ENCODE peak calls at places on chromosomes 16 and 17, in ten cellular contexts. A is dorsolateral prefrontal cortex; E is NCI-H510A; I is HTR-8/SVneo; Q is stimulated activated effector memory CD8-positive, alpha-beta T cell treated with anti-CD3 and anti-CD28 coated beads, Interleukin-12 subunit alpha, Interleukin-12 subunit beta, amount 100 ng/mL, for 72 hours; G is colonic mucosa; D is NCI-H2171 treated with DMSO at 0.1 percent for 48 hours; S is left ventricle myocardium inferior; F is NCI-H1436; Z is Peyer's patch. B is an unnamed sample.
A peak's percentile ranks its signal among the peaks of the same experiment; 100 is the strongest.

GRCh38 chr16:66933776-66934137 is 445 bp downstream of the CIAO2B start:
- DNase-seq in D (no peak), A (no peak), Q (no peak), G (no peak), I (peak; percentile 37), E (no peak), S (no peak), Z (no peak), F (no peak), B (no peak)

GRCh38 chr17:3647769-3648540 is 11.4 kb downstream of the CTNS start:
- DNase-seq in I (no peak), S (peak; percentile 52), G (peak; percentile 51), F (peak; percentile 68), Q (no peak), Z (peak; percentile 72), A (peak; percentile 82), E (no peak), D (peak; percentile 15), B (peak; percentile 8)

GRCh38 chr16:71846443-71846842 is 667 bp downstream of the ATXN1L start:
- DNase-seq in S (no peak), I (no peak), E (no peak), F (no peak), Z (no peak), Q (no peak), A (no peak), D (no peak), G (no peak), B (no peak)

GRCh38 chr17:60510723-60511122 is 15.3 kb downstream of the APPBP2 start:
- DNase-seq in D (no peak), I (no peak), F (no peak), G (no peak), S (no peak), E (no peak), A (no peak), Z (no peak), Q (no peak), B (no peak)

GRCh38 chr16:14338969-14339368 is 267.9 kb downstream of the MRTFB start:
- DNase-seq in E (no peak), S (no peak), D (no peak), Q (no peak), I (no peak), G (no peak), Z (no peak), A (no peak), F (no peak), B (no peak)

GRCh38 chr17:80070375-80071115 is 30.8 kb upstream of the GAA start:
- DNase-seq in D (no peak), I (no peak), Z (no peak), G (no peak), E (no peak), A (no peak), S (no peak), Q (no peak), F (no peak), B (no peak)

GRCh38 chr16:31200821-31201510 is 1.6 kb downstream of the PYCARD start:
- DNase-seq in Q (no peak), I (no peak), S (no peak), D (no peak), F (no peak), A (no peak), G (peak; percentile 68), E (no peak), Z (peak; percentile 58), B (no peak)

GRCh38 chr16:81238296-81239011 is at the start of gene BCO1:
- DNase-seq in S (no peak), Q (no peak), Z (peak; percentile 48), F (no peak), D (peak; percentile 95), E (no peak), A (no peak), G (peak; percentile 55), I (peak; percentile 32), B (no peak)

GRCh38 chr17:57114085-57114673 is 29.1 kb downstream of the AKAP1 start:
- DNase-seq in I (peak; percentile 69), E (no peak), S (peak; percentile 56), D (no peak), Q (peak; percentile 67), A (no peak), F (peak; percentile 53), Z (peak; percentile 86), G (peak; percentile 66), B (no peak)

GRCh38 chr16:13291934-13292333 is 390.5 kb downstream of the SHISA9 start:
- DNase-seq in I (no peak), Z (no peak), F (no peak), A (no peak), Q (no peak), E (no peak), G (no peak), D (no peak), S (no peak), B (no peak)

GRCh38 chr16:15055141-15056053 is 477 bp downstream of the NTAN1 start:
- DNase-seq in S (no peak), F (no peak), Z (peak; percentile 85), Q (no peak), D (peak; percentile 55), E (no peak), G (peak; percentile 60), I (no peak), A (no peak), B (no peak)

GRCh38 chr17:81731271-81731670 is 19.2 kb downstream of the SLC25A10 start:
- DNase-seq in F (no peak), Q (no peak), E (no peak), S (no peak), Z (no peak), G (no peak), I (no peak), D (peak; percentile 72), A (no peak), B (no peak)

GRCh38 chr17:11324846-11325420 is 83.9 kb downstream of the SHISA6 start:
- DNase-seq in D (no peak), F (no peak), I (no peak), E (no peak), A (no peak), S (no peak), G (no peak), Q (no peak), Z (peak; percentile 10), B (no peak)

GRCh38 chr17:81287155-81287554 is 8.0 kb downstream of the SLC38A10 start:
- DNase-seq in D (no peak), G (no peak), A (no peak), S (no peak), I (no peak), Q (no peak), F (no peak), Z (no peak), E (no peak), B (no peak)

GRCh38 chr16:87410958-87411357 is 18.8 kb downstream of the MAP1LC3B start:
- DNase-seq in A (no peak), I (no peak), G (no peak), F (no peak), Q (no peak), D (no peak), S (peak; percentile 4), Z (no peak), E (no peak), B (no peak)

GRCh38 chr17:7184091-7184488 is 4.9 kb upstream of the ASGR1 start:
- DNase-seq in A (no peak), D (no peak), G (peak; percentile 82), F (no peak), Z (peak; percentile 71), E (no peak), I (no peak), S (no peak), Q (no peak), B (no peak)

GRCh38 chr17:73765824-73766563 is 121.7 kb upstream of the SDK2 start:
- DNase-seq in G (no peak), S (peak; percentile 30), A (no peak), Z (no peak), F (peak; percentile 100), Q (no peak), I (no peak), E (peak; percentile 78), D (peak; percentile 66), B (no peak)

GRCh38 chr16:13798211-13798610 is 121.7 kb upstream of the ERCC4 start:
- DNase-seq in F (no peak), Q (no peak), Z (no peak), E (no peak), G (no peak), S (no peak), D (no peak), I (no peak), A (no peak), B (no peak)

GRCh38 chr16:9112166-9112843 is 20.9 kb downstream of the HAPSTR1 start:
- DNase-seq in A (no peak), F (no peak), D (no peak), Z (peak; percentile 50), E (no peak), Q (no peak), G (no peak), S (no peak), I (no peak), B (no peak)

GRCh38 chr16:56614549-56614991 is 6.2 kb downstream of the MT2A start:
- DNase-seq in E (no peak), Q (no peak), S (no peak), F (no peak), Z (no peak), I (no peak), G (no peak), A (no peak), D (no peak), B (no peak)

GRCh38 chr16:66977341-66978113 is 10.9 kb upstream of the CES4A start:
- DNase-seq in Q (peak; percentile 91), Z (peak; percentile 96), E (peak; percentile 68), F (peak; percentile 74), G (peak; percentile 93), A (peak; percentile 84), S (peak; percentile 87), D (peak; percentile 88), I (peak; percentile 93), B (peak; percentile 27)

GRCh38 chr16:89564476-89565255 is 4.2 kb downstream of the RPL13 start:
- DNase-seq in A (no peak), E (no peak), F (no peak), G (peak; percentile 45), I (no peak), Q (no peak), S (no peak), D (peak; percentile 67), Z (no peak), B (no peak)

GRCh38 chr16:67370686-67371085 is 22.6 kb downstream of the TPPP3 start:
- DNase-seq in Z (peak; percentile 55), F (no peak), E (no peak), D (no peak), Q (no peak), A (no peak), S (no peak), I (no peak), G (peak; percentile 33), B (no peak)

GRCh38 chr16:25110392-25110947 is 1.1 kb upstream of the LCMT1 start:
- DNase-seq in E (no peak), A (no peak), I (no peak), D (peak; percentile 27), Q (no peak), F (no peak), S (no peak), G (no peak), Z (no peak), B (no peak)

GRCh38 chr17:33924105-33924504 is 331.0 kb upstream of the CCL2 start:
- DNase-seq in A (no peak), F (no peak), Q (no peak), G (no peak), I (no peak), E (no peak), S (no peak), D (no peak), Z (no peak), B (no peak)

GRCh38 chr16:78976212-78976611 is 624.3 kb downstream of the MAF start:
- DNase-seq in Q (no peak), Z (no peak), I (no peak), S (no peak), F (no peak), D (no peak), G (no peak), A (no peak), E (no peak), B (no peak)

GRCh38 chr16:4646773-4647660 is 22.4 kb downstream of the MGRN1 start:
- DNase-seq in E (no peak), F (no peak), D (no peak), S (no peak), A (no peak), Q (no peak), Z (no peak), G (no peak), I (no peak), B (no peak)

GRCh38 chr16:3138342-3138741 is 3.5 kb downstream of the ZNF213 start:
- DNase-seq in Q (no peak), Z (no peak), F (no peak), D (no peak), A (no peak), E (no peak), G (no peak), I (no peak), S (no peak), B (no peak)